ENCODE peak calls at places on chromosomes 16 and 17, in five cellular contexts. E, J, G, F and O are unnamed samples.

GRCh38 chr16:89529097-89529496 is 20.9 kb downstream of the SPG7 start:
- DNase-seq in E (no peak), J (no peak), G (no peak), F (no peak), O (no peak)

GRCh38 chr17:35345445-35345925 is 27.9 kb downstream of the SLFN11 start:
- DNase-seq in E (no peak), J (no peak), G (peak; percentile 72), F (no peak), O (no peak)

GRCh38 chr16:69781118-69781517 is 19.0 kb downstream of the WWP2 start:
- DNase-seq in E (no peak), J (no peak), G (no peak), F (no peak), O (no peak)

GRCh38 chr17:29574732-29575510 is 6.4 kb downstream of the TP53I13 start:
- DNase-seq in E (no peak), J (no peak), G (no peak), F (no peak), O (no peak)

GRCh38 chr17:45316271-45317112 is at the start of gene MAP3K14:
- DNase-seq in E (peak; percentile 86), J (peak; percentile 79), G (peak; percentile 91), F (peak; percentile 63), O (no peak)

GRCh38 chr16:57938936-57939871 is 31.7 kb downstream of the CNGB1 start:
- DNase-seq in E (no peak), J (no peak), G (peak; percentile 68), F (peak; percentile 47), O (no peak)

GRCh38 chr17:64028874-64029464 is 8.5 kb upstream of the ICAM2 start:
- DNase-seq in E (peak; percentile 70), J (peak; percentile 83), G (peak; percentile 92), F (peak; percentile 57), O (peak; percentile 35)

GRCh38 chr16:58843675-58844074 is 109.6 kb upstream of the GOT2 start:
- DNase-seq in E (peak; percentile 35), J (peak; percentile 37), G (no peak), F (no peak), O (no peak)

GRCh38 chr17:8324132-8324531 is 14.1 kb downstream of the ARHGEF15 start:
- DNase-seq in E (no peak), J (no peak), G (no peak), F (no peak), O (no peak)

GRCh38 chr16:72221216-72221995 is 49.5 kb upstream of the PMFBP1 start:
- DNase-seq in E (no peak), J (no peak), G (no peak), F (no peak), O (no peak)

DNA sequence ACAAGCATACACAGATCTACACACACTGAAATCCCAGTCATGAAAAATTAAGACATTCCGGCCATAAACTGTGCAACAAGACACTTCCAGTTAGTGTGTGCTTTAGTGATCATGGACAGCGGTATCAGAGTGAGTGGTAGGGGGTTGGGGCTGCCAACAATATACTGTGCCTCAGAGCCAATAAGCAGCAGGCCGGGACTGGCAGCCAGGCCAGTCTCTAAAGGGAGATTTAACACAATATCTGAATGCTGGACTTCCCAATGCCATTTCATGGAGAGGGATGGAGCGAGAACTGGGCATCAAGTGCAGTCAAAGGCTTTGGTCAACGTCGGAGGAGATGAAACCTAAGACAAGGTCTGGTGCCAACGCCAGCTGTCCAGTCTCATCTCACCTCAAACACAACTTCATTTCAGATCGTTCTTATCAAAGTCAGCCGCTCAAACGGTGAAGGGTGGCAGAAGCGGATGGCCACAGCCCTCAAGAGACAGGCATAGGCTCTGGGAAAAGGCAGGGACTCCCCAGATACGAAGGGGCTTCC is 983 bp downstream of the USP32 start:
- DNase-seq in E (peak; percentile 59), J (peak; percentile 35), G (peak; percentile 72), F (peak; percentile 28), O (no peak)
- H3K4me1 ChIP-seq in E (peaks cover 34% of the 10 kb centered on the region), J (peaks cover 22% of the 10 kb centered on the region), G (no peaks in the 10 kb centered on the region), F (peaks cover 8% of the 10 kb centered on the region), O (no peaks in the 10 kb centered on the region)

DNA sequence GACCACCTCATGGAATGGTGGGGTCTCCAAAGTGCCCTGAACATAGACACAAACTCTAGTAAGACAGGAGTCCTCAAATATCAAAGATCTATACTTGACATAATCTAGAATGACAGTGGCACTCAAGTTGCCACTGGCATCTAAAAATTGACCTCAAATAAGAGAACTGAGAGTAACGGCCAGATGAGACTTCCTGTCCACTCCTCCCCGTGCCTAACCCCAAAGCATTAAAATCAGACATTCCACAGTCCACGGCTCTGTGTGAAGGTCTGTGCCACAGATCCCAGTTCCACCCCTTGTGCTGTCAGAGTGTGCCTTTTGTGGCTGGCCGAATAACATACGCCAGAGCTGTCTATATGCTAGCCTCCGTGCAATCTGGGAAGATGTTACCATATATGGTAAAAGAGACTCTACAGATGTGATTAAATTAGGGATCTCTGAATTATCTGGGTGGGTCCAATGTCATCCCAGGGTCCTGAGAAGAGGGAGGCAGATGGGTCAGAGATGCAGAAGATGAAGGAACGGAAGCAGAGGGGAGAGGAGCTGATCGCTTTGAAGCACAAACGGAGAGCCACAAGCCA is 21.0 kb upstream of the EVPL start:
- DNase-seq in E (no peak), J (peak; percentile 71), G (no peak), F (no peak), O (no peak)
- H3K36me3 ChIP-seq in E (peaks cover 66% of the 10 kb centered on the region), J (peaks cover 95% of the 10 kb centered on the region), G (peaks cover 87% of the 10 kb centered on the region), F (peaks cover 87% of the 10 kb centered on the region), O (peaks cover 35% of the 10 kb centered on the region)

GRCh38 chr16:53098526-53099317 is 43.9 kb downstream of the CHD9 start:
- DNase-seq in E (peak; percentile 22), J (peak; percentile 93), G (peak; percentile 81), F (peak; percentile 92), O (no peak)
- H3K4me1 ChIP-seq in E (peaks cover 15% of the 10 kb centered on the region), J (peaks cover 84% of the 10 kb centered on the region), G (peaks cover 12% of the 10 kb centered on the region), F (peaks cover 48% of the 10 kb centered on the region), O (peaks cover 5% of the 10 kb centered on the region)

GRCh38 chr17:47622179-47622549 is 27.6 kb upstream of the KPNB1 start:
- DNase-seq in E (no peak), J (no peak), G (no peak), F (no peak), O (no peak)
- H3K36me3 ChIP-seq in E (peaks cover 52% of the 10 kb centered on the region), J (peaks cover 77% of the 10 kb centered on the region), G (peaks cover 76% of the 10 kb centered on the region), F (peaks cover 32% of the 10 kb centered on the region), O (peaks cover 4% of the 10 kb centered on the region)

DNA sequence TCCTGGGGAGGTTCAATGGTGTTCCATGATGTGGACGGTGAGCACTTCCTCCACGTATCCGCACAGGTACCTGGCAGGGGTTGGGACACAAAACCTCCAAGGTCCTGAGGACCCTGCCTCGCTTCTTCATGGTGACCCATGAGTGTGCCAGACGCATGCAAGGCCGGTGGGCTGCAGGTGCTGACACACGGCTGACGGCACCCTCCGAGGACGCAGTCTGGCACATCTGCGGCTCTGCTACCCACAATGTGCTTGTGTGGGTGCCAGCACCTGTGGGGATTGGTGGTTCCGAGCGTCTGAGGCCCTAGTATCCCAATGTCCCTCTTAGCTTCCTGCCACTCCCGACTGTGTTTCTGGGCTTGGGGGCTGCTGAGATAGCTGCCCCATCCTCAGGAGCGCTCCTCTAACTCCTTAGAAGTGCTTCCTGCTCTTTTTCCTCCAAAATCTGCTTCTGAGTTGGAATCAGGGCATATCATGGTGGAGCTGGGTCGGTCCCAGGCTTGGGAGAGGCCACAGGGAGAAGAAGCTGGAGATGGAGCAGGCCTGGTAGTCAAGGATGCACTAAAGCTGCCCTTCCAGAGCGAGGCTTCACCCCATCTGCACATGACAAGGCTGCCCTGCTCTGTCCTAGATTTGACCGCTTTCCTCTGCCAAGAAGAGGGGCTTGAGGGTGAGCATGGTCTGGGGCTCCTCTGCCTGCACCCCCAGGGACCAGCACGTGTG is 1.6 kb downstream of the CYGB start:
- DNase-seq in E (no peak), J (no peak), G (no peak), F (no peak), O (no peak)
- H3K4me1 ChIP-seq in E (peaks cover 17% of the 10 kb centered on the region), J (peaks cover 7% of the 10 kb centered on the region), G (peaks cover 13% of the 10 kb centered on the region), F (peaks cover 14% of the 10 kb centered on the region), O (peaks cover 6% of the 10 kb centered on the region)